ENCODE peak calls at places on chromosomes 3 and 15, in six cellular contexts. A is GM12878, L is HepG2, R is GM12891, J is K562, D is H1. E is an unnamed sample.
A peak's percentile ranks its signal among the peaks of the same experiment; 100 is the strongest.

GRCh38 chr3:126716057-126716456 is 12.0 kb downstream of the CHCHD6 start:
- DNase-seq in J (no peak), R (no peak), D (no peak), A (no peak), L (no peak), E (no peak)

GRCh38 chr15:33451385-33451784 is 140.6 kb downstream of the RYR3 start:
- DNase-seq in D (no peak), R (no peak), A (no peak), J (no peak), L (no peak), E (no peak)

GRCh38 chr15:26148461-26148860 is 285.3 kb upstream of the ATP10A start:
- DNase-seq in D (no peak), J (no peak), R (no peak), A (no peak), L (no peak), E (no peak)

GRCh38 chr15:71679223-71680078 is 130.9 kb upstream of the NR2E3 start:
- DNase-seq in A (no peak), R (no peak), J (no peak), D (no peak), L (peak; percentile 40), E (no peak)

GRCh38 chr3:135905058-135905724 is 60.3 kb upstream of the PPP2R3A start:
- DNase-seq in J (no peak), R (no peak), L (no peak), A (no peak), D (no peak), E (no peak)

GRCh38 chr3:10553586-10554235 is 48.3 kb upstream of the ATP2B2 start:
- DNase-seq in A (no peak), L (no peak), D (peak; percentile 17), R (no peak), J (peak; percentile 17), E (no peak)

GRCh38 chr15:52709172-52709979 is 30.2 kb upstream of the ATOSA start:
- DNase-seq in L (peak; percentile 51), R (no peak), J (no peak), A (no peak), D (peak; percentile 49), E (no peak)

GRCh38 chr15:83153288-83153687 is 45.8 kb downstream of the TM6SF1 start:
- DNase-seq in A (no peak), J (no peak), R (no peak), D (no peak), L (no peak), E (no peak)

GRCh38 chr3:11705049-11705448 is 61.3 kb upstream of the VGLL4 start:
- DNase-seq in D (no peak), R (no peak), L (no peak), J (peak; percentile 19), A (no peak), E (no peak)

GRCh38 chr3:177525987-177526712 is 328.9 kb upstream of the TBL1XR1 start:
- DNase-seq in L (peak; percentile 54), D (no peak), A (no peak), J (no peak), R (no peak), E (no peak)

GRCh38 chr3:64530434-64531049 is 157.3 kb downstream of the ADAMTS9 start:
- DNase-seq in R (peak; percentile 9), A (no peak), D (peak; percentile 13), J (peak; percentile 49), L (peak; percentile 18), E (no peak)

GRCh38 chr3:41467481-41467880 is 268.2 kb downstream of the CTNNB1 start:
- DNase-seq in A (no peak), J (no peak), L (no peak), R (no peak), D (no peak), E (no peak)

GRCh38 chr15:72358121-72358520 is 17.7 kb downstream of the HEXA start:
- DNase-seq in D (no peak), R (no peak), J (no peak), A (no peak), L (no peak), E (no peak)

GRCh38 chr3:59265566-59265965 is 215.7 kb upstream of the CFAP20DC start:
- DNase-seq in A (no peak), J (no peak), R (no peak), L (no peak), D (no peak), E (no peak)

GRCh38 chr15:63041982-63042878 is at the start of gene TPM1:
- DNase-seq in D (no peak), L (peak; percentile 73), R (peak; percentile 32), A (no peak), J (no peak), E (no peak)

GRCh38 chr15:29134239-29134638 is 135.4 kb downstream of the NSMCE3 start:
- DNase-seq in D (no peak), L (no peak), J (no peak), A (no peak), R (no peak), E (no peak)

GRCh38 chr3:14154895-14155432 is 23.4 kb downstream of the XPC start:
- DNase-seq in D (no peak), J (no peak), L (no peak), A (no peak), R (no peak), E (no peak)

GRCh38 chr15:80003171-80003570 is 32.2 kb upstream of the BCL2A1 start:
- DNase-seq in D (no peak), A (no peak), L (no peak), J (no peak), R (no peak), E (no peak)

GRCh38 chr3:164723396-164723795 is 354.9 kb downstream of the SI start:
- DNase-seq in J (no peak), D (no peak), R (no peak), L (peak; percentile 1), A (no peak), E (no peak)

GRCh38 chr15:27686376-27686775 is 412.7 kb downstream of the OCA2 start:
- DNase-seq in R (no peak), A (no peak), J (no peak), L (no peak), D (no peak), E (no peak)

GRCh38 chr15:28120359-28120640 is 21.2 kb upstream of the OCA2 start:
- DNase-seq in D (no peak), R (no peak), A (no peak), L (no peak), J (no peak), E (no peak)

GRCh38 chr3:87895983-87896382 is 162.8 kb downstream of the CGGBP1 start:
- DNase-seq in A (no peak), J (no peak), D (no peak), L (no peak), R (no peak), E (no peak)

GRCh38 chr3:124784686-124785382 is 54.6 kb downstream of the UMPS start:
- DNase-seq in A (peak; percentile 90), L (no peak), R (no peak), D (no peak), J (no peak), E (no peak)

GRCh38 chr15:90901799-90902655 is 1.1 kb upstream of the MAN2A2 start:
- DNase-seq in R (peak; percentile 92), L (peak; percentile 64), D (no peak), J (peak; percentile 92), A (peak; percentile 59), E (peak; percentile 93)

GRCh38 chr3:194977341-194977740 is 291.7 kb downstream of the FAM43A start:
- DNase-seq in D (no peak), L (no peak), J (no peak), R (no peak), A (no peak), E (no peak)

GRCh38 chr3:128489860-128490649 is 2.9 kb downstream of the GATA2 start:
- DNase-seq in D (no peak), R (no peak), J (no peak), L (peak; percentile 37), A (no peak), E (no peak)

GRCh38 chr3:167735233-167736107 is at the start of gene SERPINI1:
- DNase-seq in D (peak; percentile 79), R (peak; percentile 28), J (peak; percentile 66), A (peak; percentile 52), L (peak; percentile 89), E (peak; percentile 39)
- TF ChIP-seq POLR2A in D (peak; percentile 79), R (no peak), J (peak; percentile 73), A (peak; percentile 83), L (peak; percentile 91), E (peak; percentile 67)

GRCh38 chr15:37138586-37138985 is 38.2 kb upstream of the MEIS2 start:
- DNase-seq in D (no peak), J (no peak), L (no peak), R (no peak), A (no peak), E (no peak)

GRCh38 chr15:37148714-37149113 is 48.4 kb upstream of the MEIS2 start:
- DNase-seq in A (no peak), L (no peak), D (no peak), J (no peak), R (no peak), E (no peak)

GRCh38 chr15:37140531-37141053 is 40.2 kb upstream of the MEIS2 start:
- DNase-seq in L (no peak), J (no peak), R (no peak), A (no peak), D (no peak), E (no peak)

GRCh38 chr15:37142371-37142770 is 42.0 kb upstream of the MEIS2 start:
- DNase-seq in A (no peak), J (no peak), D (no peak), R (no peak), L (no peak), E (no peak)

DNA sequence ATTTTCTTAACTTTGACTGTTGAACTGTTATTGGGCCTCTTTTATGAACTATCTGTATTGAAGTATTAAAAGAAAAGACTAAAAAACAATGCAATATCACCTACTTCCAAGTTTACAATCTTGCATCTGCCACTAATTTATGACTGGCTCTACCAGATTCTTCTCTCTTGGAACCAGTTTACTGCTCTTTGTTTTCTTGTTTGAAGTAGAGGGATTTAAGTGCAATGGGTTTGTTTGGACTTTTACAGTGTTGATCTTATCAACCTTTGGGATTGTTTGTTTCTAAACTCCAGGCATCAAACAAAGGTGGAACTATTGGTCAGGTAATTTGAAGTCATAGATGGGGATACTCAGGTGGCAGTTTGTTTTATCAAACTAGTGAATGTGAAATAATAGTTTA is 43.0 kb upstream of the MEIS2 start:
- DNase-seq in D (no peak), J (no peak), R (no peak), L (no peak), A (no peak), E (no peak)
- TF ChIP-seq TAF1 in D (no peak), J (no peak), R (no peak), L (no peak), A (no peak), E (no peak)

GRCh38 chr3:38454884-38455638 is 1.4 kb downstream of the ACVR2B start:
- DNase-seq in D (peak; percentile 53), R (peak; percentile 46), J (peak; percentile 87), A (no peak), L (peak; percentile 81), E (peak; percentile 43)
- TF ChIP-seq POLR2AphosphoS5 in D (peak; percentile 63), R (no peak), J (no peak), A (no peak), L (peak; percentile 48), E (no peak)

GRCh38 chr3:130838898-130839572 is 54.8 kb upstream of the ATP2C1 start:
- DNase-seq in L (no peak), J (no peak), D (no peak), A (no peak), R (no peak), E (no peak)
- TF ChIP-seq POLR2A in L (no peak), J (no peak), D (no peak), A (no peak), R (no peak), E (no peak)

GRCh38 chr3:173399001-173399400 is 1.5 kb downstream of the NLGN1 start:
- DNase-seq in R (no peak), A (no peak), L (no peak), D (no peak), J (no peak), E (no peak)
- TF ChIP-seq TAF1 in R (no peak), A (no peak), L (no peak), D (no peak), J (no peak), E (no peak)

E was measured in GM12892.